ENCODE peak calls at places on chromosome 18, in four cellular contexts. L, V, S and F are unnamed samples.
A peak's percentile ranks its signal among the peaks of the same experiment; 100 is the strongest.

GRCh38 chr18:46706968-46707367 is 49.9 kb downstream of the ST8SIA5 start:
- DNase-seq in L (no peak), V (no peak), S (no peak), F (no peak)

GRCh38 chr18:4547126-4547525 is 92.0 kb upstream of the DLGAP1 start:
- DNase-seq in L (no peak), V (no peak), S (no peak), F (no peak)

GRCh38 chr18:32438173-32438572 is 32.5 kb downstream of the GAREM1 start:
- DNase-seq in L (no peak), V (no peak), S (no peak), F (no peak)

GRCh38 chr18:36535202-36535935 is 237.9 kb downstream of the FHOD3 start:
- DNase-seq in L (no peak), V (no peak), S (no peak), F (no peak)

GRCh38 chr18:44945847-44946490 is 265.3 kb downstream of the SETBP1 start:
- DNase-seq in L (no peak), V (no peak), S (no peak), F (no peak)

GRCh38 chr18:62634471-62634870 is 80.9 kb upstream of the PHLPP1 start:
- DNase-seq in L (no peak), V (no peak), S (peak; percentile 33), F (no peak)

GRCh38 chr18:6624729-6625308 is 104.7 kb upstream of the ARHGAP28 start:
- DNase-seq in L (no peak), V (no peak), S (no peak), F (no peak)

GRCh38 chr18:27887711-27888495 is 289.0 kb downstream of the CDH2 start:
- DNase-seq in L (no peak), V (no peak), S (no peak), F (no peak)

GRCh38 chr18:75005622-75006021 is 203.3 kb downstream of the PTGR3 start:
- DNase-seq in L (no peak), V (no peak), S (no peak), F (no peak)

GRCh38 chr18:76426738-76427305 is 68.2 kb downstream of the ZNF516 start:
- DNase-seq in L (peak; percentile 39), V (no peak), S (no peak), F (no peak)

GRCh38 chr18:77052656-77053309 is 79.8 kb downstream of the MBP start:
- DNase-seq in L (peak; percentile 95), V (no peak), S (no peak), F (no peak)

GRCh38 chr18:73118121-73118816 is 250.5 kb upstream of the NETO1 start:
- DNase-seq in L (peak; percentile 47), V (no peak), S (no peak), F (no peak)

GRCh38 chr18:62324917-62325805 is at the start of gene TNFRSF11A:
- DNase-seq in L (peak; percentile 56), V (peak; percentile 36), S (no peak), F (no peak)

GRCh38 chr18:11309172-11309571 is 159.8 kb upstream of the PIEZO2 start:
- DNase-seq in L (peak; percentile 35), V (no peak), S (no peak), F (no peak)
- TF ChIP-seq CTCF in L (no peak), V (no peak), S (peak; percentile 31), F (peak; percentile 70)

GRCh38 chr18:21404426-21404825 is 162.4 kb downstream of the GREB1L start:
- DNase-seq in L (no peak), V (no peak), S (no peak), F (no peak)
- TF ChIP-seq CTCF in L (no peak), V (no peak), S (no peak), F (no peak)

DNA sequence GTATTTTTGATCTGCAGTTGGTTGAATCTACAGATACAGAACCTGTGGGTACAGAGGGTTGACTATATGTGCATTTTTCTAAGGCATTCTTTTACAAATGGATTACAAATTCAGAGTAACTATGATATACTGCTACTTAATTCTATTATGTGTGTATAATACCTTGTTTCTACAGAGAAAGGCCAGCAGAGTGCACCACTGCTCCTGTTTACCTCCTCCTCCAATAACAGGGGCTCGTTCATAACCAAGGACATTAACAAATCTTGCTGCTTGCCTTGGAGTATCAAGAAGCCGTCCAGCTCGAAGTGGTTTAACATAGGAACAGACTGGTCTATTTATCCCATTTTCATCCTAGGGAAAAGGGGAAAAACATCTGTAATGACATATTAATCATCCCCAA is 16.4 kb downstream of the CEP76 start:
- DNase-seq in L (peak; percentile 50), V (no peak), S (no peak), F (no peak)
- TF ChIP-seq CTCF in L (peak; percentile 19), V (no peak), S (no peak), F (peak; percentile 48)

DNA sequence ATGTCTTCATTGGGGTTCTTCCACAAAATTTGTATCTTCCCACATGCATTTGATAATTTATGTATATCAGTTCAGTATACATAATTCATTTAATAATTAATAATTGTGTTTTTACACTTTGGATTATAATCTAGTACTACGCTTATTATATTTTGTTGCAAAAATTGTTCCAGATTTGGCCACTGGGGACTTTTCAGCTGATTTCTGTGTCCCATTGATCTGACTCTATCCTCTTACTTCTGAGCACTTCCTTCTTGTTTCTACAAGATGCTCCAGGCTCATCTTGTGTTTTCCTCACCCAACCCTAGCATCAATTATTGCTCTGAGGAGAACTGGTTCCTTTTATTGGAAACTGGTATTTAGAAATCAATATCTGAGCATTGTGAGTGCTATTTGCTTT is 215.3 kb upstream of the CDH19 start:
- DNase-seq in L (no peak), V (no peak), S (no peak), F (no peak)
- TF ChIP-seq CTCF in L (peak; percentile 9), V (no peak), S (no peak), F (peak; percentile 52)

GRCh38 chr18:8706981-8707940 is 1.9 kb downstream of the MTCL1 start:
- DNase-seq in L (no peak), V (no peak), S (peak; percentile 66), F (no peak)
- TF ChIP-seq CTCF in L (no peak), V (no peak), S (peak; percentile 17), F (peak; percentile 76)

GRCh38 chr18:55857409-55857808 is 269.4 kb upstream of the TCF4 start:
- DNase-seq in L (no peak), V (no peak), S (no peak), F (no peak)

GRCh38 chr18:55856191-55856590 is 268.2 kb upstream of the TCF4 start:
- DNase-seq in L (no peak), V (no peak), S (peak; percentile 76), F (no peak)

GRCh38 chr18:55850904-55851303 is 262.9 kb upstream of the TCF4 start:
- DNase-seq in L (no peak), V (no peak), S (no peak), F (no peak)

GRCh38 chr18:55856679-55857078 is 268.7 kb upstream of the TCF4 start:
- DNase-seq in L (no peak), V (no peak), S (no peak), F (no peak)

DNA sequence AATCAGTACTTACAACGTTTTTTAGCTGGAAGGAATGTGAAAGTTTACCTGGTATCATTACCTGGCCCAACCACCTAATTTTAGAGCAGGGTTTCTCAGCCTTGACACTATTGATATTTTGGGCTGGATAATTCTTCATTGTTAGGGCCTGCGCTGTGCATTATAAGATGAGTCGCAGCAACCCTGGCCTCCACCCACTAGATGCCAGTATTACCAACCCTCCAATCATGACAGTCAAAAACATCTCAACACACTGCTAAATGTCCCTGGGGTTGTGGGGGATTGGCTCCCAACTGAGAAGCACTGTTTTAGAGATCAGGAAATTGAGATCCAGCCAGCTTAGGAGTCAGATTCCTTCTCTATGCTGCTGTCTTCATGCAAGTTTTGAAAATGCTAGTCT is 265.3 kb upstream of the TCF4 start:
- DNase-seq in L (no peak), V (no peak), S (no peak), F (no peak)
- TF ChIP-seq CTCF in L (no peak), V (no peak), S (no peak), F (peak; percentile 35)